ENCODE peak calls at places on chromosomes 16 and 17, in ten cellular contexts. T is endothelial cell, Q is WERI-Rb-1, J is omental fat pad, W is fibroblast of the aortic adventitia, A is fibroblast of pulmonary artery, S is H9, L is tibial artery, N is natural killer cell, C is Calu3. Z is an unnamed sample.

GRCh38 chr16:11542069-11542775 is 44.5 kb downstream of the LITAF start:
- DNase-seq in W (peak; percentile 27), A (peak; percentile 52), S (no peak), T (no peak), J (no peak), C (no peak), Q (no peak), N (no peak), L (no peak), Z (no peak)

GRCh38 chr16:9932000-9932399 is 250.2 kb downstream of the GRIN2A start:
- DNase-seq in W (no peak), A (no peak), N (no peak), S (no peak), Q (no peak), C (no peak), J (no peak), L (no peak), T (no peak), Z (no peak)

GRCh38 chr16:87207509-87207908 is 109.7 kb downstream of the C16orf95 start:
- DNase-seq in T (no peak), N (no peak), J (no peak), C (no peak), Q (no peak), A (peak; percentile 91), L (no peak), S (no peak), W (peak; percentile 92), Z (no peak)

GRCh38 chr17:78130439-78131101 is at the start of gene TMC8:
- DNase-seq in W (no peak), T (no peak), A (no peak), Q (no peak), N (peak; percentile 61), L (peak; percentile 52), C (no peak), J (no peak), S (peak; percentile 67), Z (no peak)

GRCh38 chr17:80998388-80999223 is 7.0 kb downstream of the CHMP6 start:
- DNase-seq in J (no peak), Q (no peak), W (no peak), S (no peak), L (no peak), C (no peak), A (no peak), N (no peak), T (no peak), Z (no peak)

GRCh38 chr16:66652661-66653060 is 43.9 kb downstream of the CMTM4 start:
- DNase-seq in S (no peak), Q (no peak), W (no peak), A (no peak), L (no peak), J (no peak), T (no peak), C (no peak), N (no peak), Z (no peak)

GRCh38 chr16:81932668-81933067 is 78.6 kb downstream of the SDR42E1 start:
- DNase-seq in N (no peak), L (no peak), Q (no peak), W (no peak), J (no peak), S (no peak), T (no peak), A (no peak), C (no peak), Z (no peak)

GRCh38 chr17:44587339-44587738 is 30.1 kb downstream of the FZD2 start:
- DNase-seq in L (peak; percentile 39), A (peak; percentile 93), T (no peak), N (no peak), W (peak; percentile 96), Q (no peak), S (peak; percentile 78), J (peak; percentile 24), C (peak; percentile 90), Z (no peak)

GRCh38 chr16:88628512-88628974 is 9.8 kb upstream of the IL17C start:
- DNase-seq in Q (peak; percentile 61), L (no peak), J (no peak), N (no peak), W (no peak), C (no peak), T (peak; percentile 79), A (no peak), S (peak; percentile 90), Z (peak; percentile 44)

GRCh38 chr16:10202650-10203049 is 20.4 kb upstream of the GRIN2A start:
- DNase-seq in S (no peak), C (peak; percentile 19), A (no peak), J (no peak), Q (peak; percentile 14), N (no peak), T (no peak), L (no peak), W (no peak), Z (no peak)

GRCh38 chr16:21156767-21157467 is 1.6 kb upstream of the LDAF1 start:
- DNase-seq in S (peak; percentile 63), A (peak; percentile 89), N (no peak), L (no peak), T (peak; percentile 51), C (peak; percentile 55), J (no peak), Q (peak; percentile 32), W (peak; percentile 94), Z (peak; percentile 43)

GRCh38 chr16:72291121-72291520 is 119.2 kb upstream of the PMFBP1 start:
- DNase-seq in J (no peak), W (peak; percentile 77), S (no peak), A (peak; percentile 69), N (no peak), Q (no peak), C (no peak), T (no peak), L (no peak), Z (no peak)

GRCh38 chr16:75420987-75421819 is 12.1 kb downstream of the CFDP1 start:
- DNase-seq in S (peak; percentile 90), Q (peak; percentile 79), N (no peak), W (peak; percentile 64), C (peak; percentile 62), J (peak; percentile 41), A (peak; percentile 76), L (peak; percentile 62), T (peak; percentile 80), Z (peak; percentile 57)

GRCh38 chr16:19851476-19851875 is 33.2 kb downstream of the GPRC5B start:
- DNase-seq in C (no peak), A (no peak), W (no peak), J (no peak), S (no peak), N (no peak), Q (no peak), T (no peak), L (no peak), Z (no peak)

GRCh38 chr16:88781140-88782077 is 3.6 kb downstream of the PIEZO1 start:
- DNase-seq in C (no peak), T (no peak), N (no peak), A (no peak), W (no peak), S (no peak), L (peak; percentile 62), Q (no peak), J (no peak), Z (no peak)

GRCh38 chr17:56656961-56657360 is 63.5 kb downstream of the NOG start:
- DNase-seq in A (no peak), W (no peak), J (no peak), C (no peak), S (no peak), Q (no peak), L (no peak), T (no peak), N (no peak), Z (no peak)

GRCh38 chr16:883781-884180 is 83.2 kb upstream of the GNG13 start:
- DNase-seq in J (no peak), N (no peak), Q (no peak), W (no peak), T (no peak), S (no peak), C (no peak), A (no peak), L (no peak), Z (no peak)

GRCh38 chr16:49484454-49484853 is 110.8 kb downstream of the C16orf78 start:
- DNase-seq in C (no peak), Q (no peak), N (no peak), T (peak; percentile 62), S (peak; percentile 88), L (peak; percentile 75), J (no peak), A (peak; percentile 10), W (peak; percentile 1), Z (peak; percentile 49)

GRCh38 chr17:82490512-82491195 is 28.9 kb upstream of the FOXK2 start:
- DNase-seq in Q (peak; percentile 93), N (no peak), L (no peak), C (no peak), W (no peak), S (no peak), T (no peak), J (no peak), A (no peak), Z (no peak)
- TF ChIP-seq CTCF in Q (peak; percentile 55), N (no peak), L (no peak), C (no peak), W (no peak), S (no peak), T (no peak), J (no peak), A (no peak), Z (no peak)

DNA sequence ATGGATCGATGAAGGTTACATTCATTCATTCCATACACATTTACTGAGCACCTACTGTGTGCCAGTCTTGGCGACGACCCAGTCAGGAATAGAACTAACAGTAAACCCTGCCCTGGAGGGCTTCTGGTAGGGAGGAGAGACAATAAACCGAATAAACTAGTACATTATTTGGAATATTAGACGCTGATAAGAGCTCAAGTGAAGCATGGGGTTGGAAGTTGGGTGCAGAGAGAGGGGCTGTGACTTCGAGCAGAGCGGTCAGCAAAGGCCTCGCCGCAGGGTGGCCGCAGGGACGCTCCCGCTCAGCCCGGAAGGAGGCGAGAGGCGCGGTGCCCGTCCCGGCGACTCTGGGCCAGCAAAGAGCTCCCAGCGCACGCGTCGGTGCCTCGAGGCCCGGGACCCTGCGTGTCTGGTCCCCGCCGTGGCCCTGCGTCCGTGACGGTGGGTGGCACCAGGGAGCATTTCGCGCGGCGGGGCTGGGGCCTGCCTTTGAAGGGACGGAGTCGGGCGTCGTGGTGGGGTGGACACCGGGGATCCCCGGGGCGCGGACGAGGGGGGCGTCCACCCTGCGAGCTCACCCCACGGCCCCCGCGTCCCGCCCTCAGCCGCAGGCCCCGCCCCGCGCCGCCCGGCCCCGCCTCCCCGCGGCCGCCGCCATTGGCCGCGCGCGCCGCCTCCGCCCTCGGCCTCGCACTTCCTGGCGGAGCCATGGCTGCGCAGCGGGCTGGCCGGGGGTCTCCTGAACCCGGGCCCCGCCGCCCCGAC is at the start of gene KLHL36:
- DNase-seq in N (peak; percentile 81), C (peak; percentile 79), W (no peak), Q (peak; percentile 15), A (peak; percentile 23), S (no peak), T (peak; percentile 63), L (peak; percentile 38), J (no peak), Z (peak; percentile 52)
- TF ChIP-seq CTCF in N (no peak), C (no peak), W (no peak), Q (no peak), A (no peak), S (peak; percentile 11), T (no peak), L (peak; percentile 12), J (no peak), Z (peak; percentile 19)

GRCh38 chr16:30186782-30187555 is 3.6 kb downstream of the CORO1A start:
- DNase-seq in W (peak; percentile 39), A (peak; percentile 52), L (peak; percentile 64), J (peak; percentile 69), T (peak; percentile 82), C (no peak), S (peak; percentile 78), N (peak; percentile 90), Q (peak; percentile 65), Z (peak; percentile 51)
- TF ChIP-seq CTCF in W (peak; percentile 72), A (peak; percentile 69), L (peak; percentile 48), J (no peak), T (peak; percentile 84), C (no peak), S (peak; percentile 91), N (peak; percentile 78), Q (peak; percentile 72), Z (peak; percentile 60)

GRCh38 chr17:59371426-59372099 is 40.1 kb downstream of the YPEL2 start:
- DNase-seq in T (no peak), L (peak; percentile 87), W (peak; percentile 46), N (no peak), A (peak; percentile 44), J (no peak), C (no peak), S (no peak), Q (peak; percentile 64), Z (no peak)
- TF ChIP-seq CTCF in T (no peak), L (no peak), W (no peak), N (no peak), A (no peak), J (no peak), C (no peak), S (no peak), Q (no peak), Z (no peak)